ENCODE peak calls at places on chromosome 12, in nine cellular contexts. I is esophagus squamous epithelium; Y is Calu3; U is Daoy; T is CD4-positive, CD25-positive, alpha-beta regulatory T cell; E is astrocyte of the cerebellum; D is anterior cingulate cortex; O is CD8-positive, alpha-beta T cell; K is NCI-H1694 treated with DMSO at 0.1 percent for 48 hours. C is an unnamed sample.

GRCh38 chr12:52212701-52213540 is 20.1 kb upstream of the KRT7 start:
- DNase-seq in Y (no peak), I (no peak), E (no peak), T (no peak), D (no peak), K (no peak), U (no peak), O (no peak), C (no peak)

GRCh38 chr12:66279127-66279712 is 23.1 kb upstream of the HELB start:
- DNase-seq in T (peak), E (no peak), U (peak), O (no peak), D (no peak), Y (peak), K (no peak), I (no peak), C (no peak)

GRCh38 chr12:39431002-39431796 is 11.7 kb downstream of the KIF21A start:
- DNase-seq in D (no peak), Y (no peak), U (no peak), O (no peak), I (no peak), K (no peak), E (no peak), T (no peak), C (no peak)

GRCh38 chr12:30961030-30961429 is 34.5 kb downstream of the TSPAN11 start:
- DNase-seq in I (no peak), O (no peak), E (no peak), K (no peak), D (no peak), U (no peak), T (no peak), Y (no peak), C (no peak)

GRCh38 chr12:27359578-27360340 is 27.1 kb downstream of the BMAL2 start:
- DNase-seq in E (no peak), U (no peak), D (no peak), I (no peak), T (no peak), K (no peak), Y (no peak), O (no peak), C (no peak)

GRCh38 chr12:47277972-47278448 is 198.3 kb upstream of the AMIGO2 start:
- DNase-seq in E (peak), O (no peak), I (no peak), D (no peak), K (no peak), U (peak), T (no peak), Y (peak), C (no peak)

GRCh38 chr12:113298861-113299545 is 35.9 kb downstream of the SLC8B1 start:
- DNase-seq in E (no peak), T (no peak), I (no peak), O (no peak), Y (no peak), K (peak), D (no peak), U (peak), C (no peak)

GRCh38 chr12:108525681-108526080 is 10.6 kb downstream of the FICD start:
- DNase-seq in E (no peak), I (no peak), O (no peak), K (no peak), T (no peak), Y (no peak), D (no peak), U (peak), C (no peak)

C was measured in transverse colon.